ENCODE peak calls at places on chromosome 22, in six cellular contexts. H is A549, W is suprapubic skin, Y is Caco-2, C is pancreas, Z is ovary. E is an unnamed sample. For H3K9me3, the result is how much of the 10 kb centered on the place peaks cover.

GRCh38 chr22:22986640-22987039 is 83.7 kb upstream of the GNAZ start:
- DNase-seq in H (no peak), C (no peak), Z (no peak), Y (no peak), W (no peak), E (no peak)

GRCh38 chr22:50403701-50404101 is 60.6 kb downstream of the PPP6R2 start:
- DNase-seq in Z (peak), Y (no peak), W (no peak), H (no peak), C (peak), E (no peak)

GRCh38 chr22:25650834-25651233 is 86.4 kb downstream of the GRK3 start:
- DNase-seq in Z (no peak), C (no peak), H (no peak), Y (no peak), W (no peak), E (no peak)

GRCh38 chr22:34414467-34415440 is 494.5 kb upstream of the LARGE1 start:
- DNase-seq in C (peak), Y (peak), H (peak), Z (no peak), W (no peak), E (no peak)

GRCh38 chr22:18000441-18001039 is 23.8 kb downstream of the MICAL3 start:
- DNase-seq in C (peak), Y (peak), W (no peak), Z (peak), H (peak), E (no peak)

GRCh38 chr22:11627436-11627797 is 3900.6 kb upstream of the OR11H1 start:
- DNase-seq in Z (no peak), Y (no peak), W (peak), C (no peak), H (no peak), E (no peak)

GRCh38 chr22:39287076-39287743 is 32.2 kb downstream of the RPL3 start:
- DNase-seq in Z (no peak), H (no peak), C (no peak), Y (no peak), W (no peak), E (no peak)

GRCh38 chr22:25636323-25636722 is 71.8 kb downstream of the GRK3 start:
- DNase-seq in Z (no peak), Y (no peak), H (no peak), C (no peak), W (no peak), E (no peak)

GRCh38 chr22:31748490-31748889 is 1.4 kb downstream of the PRR14L start:
- DNase-seq in H (no peak), W (no peak), Y (no peak), Z (no peak), C (no peak), E (no peak)

GRCh38 chr22:46580940-46581579 is 39.1 kb upstream of the GRAMD4 start:
- DNase-seq in C (no peak), W (no peak), Y (no peak), H (no peak), Z (no peak), E (no peak)

GRCh38 chr22:37563153-37564081 is 3.1 kb downstream of the CDC42EP1 start:
- DNase-seq in Y (peak), C (peak), Z (peak), W (peak), H (peak), E (peak)

GRCh38 chr22:31846161-31847115 is 92.6 kb downstream of the DEPDC5 start:
- DNase-seq in Z (no peak), H (peak), Y (peak), C (no peak), W (no peak), E (no peak)

GRCh38 chr22:22520667-22521602 is 865 bp upstream of the ZNF280A start:
- DNase-seq in Z (no peak), C (no peak), H (no peak), W (no peak), Y (no peak), E (no peak)

GRCh38 chr22:40182231-40182835 is 4.6 kb downstream of the TNRC6B start:
- DNase-seq in Z (no peak), C (no peak), Y (no peak), W (no peak), H (no peak), E (no peak)

GRCh38 chr22:21760640-21761039 is 25.0 kb upstream of the YPEL1 start:
- DNase-seq in H (no peak), Z (no peak), Y (no peak), C (no peak), W (no peak), E (no peak)

GRCh38 chr22:17114958-17115235 is 6.3 kb downstream of the TMEM121B start:
- DNase-seq in C (no peak), H (no peak), W (no peak), Z (no peak), Y (no peak), E (no peak)

GRCh38 chr22:33902073-33902472 is 18.2 kb downstream of the LARGE1 start:
- DNase-seq in C (no peak), Z (no peak), Y (no peak), W (no peak), H (no peak), E (no peak)

GRCh38 chr22:36809351-36809750 is 7.5 kb downstream of the PVALB start:
- DNase-seq in H (no peak), Y (no peak), C (no peak), Z (no peak), W (no peak), E (no peak)

GRCh38 chr22:37077802-37078448 is 26.4 kb downstream of the KCTD17 start:
- DNase-seq in Z (no peak), H (peak), C (peak), Y (peak), W (no peak), E (no peak)

GRCh38 chr22:22397875-22398524 is 110.5 kb downstream of the ZNF280B start:
- DNase-seq in Z (no peak), H (no peak), Y (no peak), W (no peak), C (no peak), E (no peak)

GRCh38 chr22:45872659-45873263 is 104.2 kb downstream of the WNT7B start:
- DNase-seq in C (no peak), Y (no peak), Z (no peak), W (no peak), H (no peak), E (no peak)

GRCh38 chr22:27671413-27671721 is 130.2 kb downstream of the MN1 start:
- DNase-seq in Y (no peak), H (no peak), C (no peak), W (no peak), Z (no peak), E (no peak)

GRCh38 chr22:31800065-31800464 is 46.2 kb downstream of the DEPDC5 start:
- DNase-seq in Z (no peak), H (peak), C (no peak), W (no peak), Y (peak), E (no peak)

GRCh38 chr22:31614781-31615480 is 47.1 kb downstream of the PISD start:
- DNase-seq in Y (no peak), H (no peak), Z (no peak), W (no peak), C (no peak), E (no peak)

GRCh38 chr22:22937894-22938480 is 50.4 kb downstream of the IGLL5 start:
- DNase-seq in W (no peak), H (no peak), Y (no peak), C (no peak), Z (no peak), E (no peak)

GRCh38 chr22:50568626-50569025 is 5.9 kb upstream of the SYCE3 start:
- DNase-seq in W (no peak), C (peak), Z (no peak), H (no peak), Y (peak), E (no peak)

GRCh38 chr22:44892243-44892642 is 117.6 kb downstream of the PHF21B start:
- DNase-seq in H (no peak), Y (no peak), C (no peak), W (peak), Z (no peak), E (no peak)

GRCh38 chr22:45208993-45209838 is 31.5 kb downstream of the KIAA0930 start:
- DNase-seq in C (no peak), H (peak), W (no peak), Z (no peak), Y (peak), E (peak)

GRCh38 chr22:23069502-23070357 is 589 bp upstream of the GNAZ start:
- DNase-seq in H (peak), Z (peak), W (peak), Y (peak), C (peak), E (peak)

GRCh38 chr22:39669432-39669831 is 98.9 kb downstream of the CACNA1I start:
- DNase-seq in H (no peak), Y (no peak), Z (no peak), C (no peak), W (no peak), E (no peak)

GRCh38 chr22:35205956-35206355 is 51.3 kb upstream of the HMGXB4 start:
- DNase-seq in Z (no peak), H (no peak), C (no peak), W (no peak), Y (no peak), E (no peak)

GRCh38 chr22:16601437-16602223 is 9.0 kb upstream of the CCT8L2 start:
- DNase-seq in H (no peak), Y (no peak), C (no peak), Z (peak), W (no peak), E (no peak)

GRCh38 chr22:50520826-50521453 is 4.5 kb downstream of the SCO2 start:
- DNase-seq in C (no peak), Z (no peak), W (no peak), H (no peak), Y (no peak), E (no peak)

GRCh38 chr22:33519140-33519973 is 400.9 kb downstream of the LARGE1 start:
- DNase-seq in C (no peak), Y (peak), W (no peak), Z (peak), H (peak), E (no peak)

GRCh38 chr22:44261861-44262595 is 50.7 kb downstream of the SHISAL1 start:
- DNase-seq in Y (no peak), C (no peak), W (peak), H (no peak), Z (peak), E (no peak)

GRCh38 chr22:36073476-36073875 is 44.9 kb upstream of the RBFOX2 start:
- DNase-seq in W (no peak), Z (no peak), H (no peak), Y (no peak), C (no peak), E (no peak)

GRCh38 chr22:33923660-33924246 is 3.5 kb upstream of the LARGE1 start:
- DNase-seq in Y (peak), W (no peak), H (peak), Z (peak), C (peak), E (peak)

GRCh38 chr22:35894937-35895708 is 133.5 kb downstream of the RBFOX2 start:
- DNase-seq in W (no peak), Z (peak), H (peak), Y (peak), C (no peak), E (peak)

DNA sequence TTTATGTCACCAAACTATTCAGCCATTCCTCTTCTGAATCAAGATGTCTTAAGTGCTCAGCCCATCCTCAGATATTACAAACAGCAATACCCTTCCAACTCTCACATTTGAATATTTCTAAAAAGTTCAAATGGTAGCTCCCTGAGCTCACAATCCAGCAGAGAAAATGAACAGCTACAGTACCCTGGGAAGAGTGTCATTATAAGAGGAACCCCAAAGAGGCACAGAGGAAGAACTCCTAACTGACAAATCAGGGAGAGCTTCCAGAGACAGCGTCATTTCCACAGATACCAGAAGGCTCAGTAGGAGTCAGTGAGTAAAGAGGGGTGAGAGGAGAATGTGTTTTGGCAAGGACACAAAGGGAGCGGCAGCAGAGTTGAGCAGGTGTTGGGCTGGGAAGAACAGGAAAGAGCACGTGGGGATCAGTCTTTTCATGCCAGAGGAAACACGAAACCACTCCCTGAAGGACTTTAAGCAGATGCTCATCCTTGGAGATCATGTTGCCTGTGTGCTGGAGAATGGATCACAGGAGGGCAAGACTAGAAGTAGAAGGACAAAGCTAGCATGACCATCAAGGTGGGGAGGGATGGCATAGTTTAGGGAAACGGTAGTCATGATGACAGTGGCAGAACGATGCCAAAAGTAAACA is 4.3 kb downstream of the CLTCL1 start:
- DNase-seq in H (peak), Y (no peak), W (no peak), Z (no peak), C (no peak), E (no peak)
- H3K4me3 ChIP-seq in H (peak), Y (no peak), W (no peak), Z (no peak), C (no peak), E (no peak)

GRCh38 chr22:42873361-42873760 is 16.3 kb upstream of the ARFGAP3 start:
- DNase-seq in Y (no peak), Z (no peak), W (no peak), H (no peak), C (no peak), E (no peak)
- H3K9me3 ChIP-seq in Y (under half), Z (under half), W (under half), H (under half), C (under half), E (under half)

DNA sequence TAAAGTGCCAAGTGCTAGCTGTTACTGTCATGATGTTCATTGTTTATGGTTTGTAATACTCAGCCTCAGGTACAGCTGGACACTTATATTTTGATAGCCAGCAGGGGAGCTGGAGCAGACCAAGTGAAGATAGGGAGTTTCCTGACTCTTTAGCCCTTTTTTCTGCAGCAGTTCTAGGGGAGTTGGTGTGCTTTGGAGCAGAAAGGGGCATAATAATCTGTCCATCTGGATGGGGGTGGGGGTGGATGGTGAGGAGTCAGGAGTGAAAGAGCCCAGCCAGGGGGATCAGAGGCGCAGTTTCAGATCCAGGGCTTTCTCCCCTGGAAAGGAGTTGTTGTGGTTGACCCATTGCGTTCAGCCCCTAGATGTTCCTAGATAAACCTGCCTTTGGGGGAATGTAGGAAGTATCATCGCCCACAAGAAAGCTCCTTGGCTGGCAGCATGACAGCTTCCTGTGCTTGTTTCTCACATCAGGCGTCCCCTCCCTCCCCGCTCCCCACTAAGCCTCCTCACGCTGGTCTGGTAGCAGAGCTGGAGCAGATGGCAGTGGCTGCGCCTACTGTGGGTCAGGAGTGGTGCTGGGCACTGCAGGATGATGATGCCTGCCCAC is 41.9 kb downstream of the MED15 start:
- DNase-seq in Y (no peak), C (no peak), H (no peak), Z (peak), W (no peak), E (no peak)
- H3K4me3 ChIP-seq in Y (no peak), C (no peak), H (no peak), Z (no peak), W (no peak), E (no peak)

GRCh38 chr22:24208012-24208749 is 26.9 kb downstream of the SUSD2 start:
- DNase-seq in W (no peak), C (peak), Z (peak), H (peak), Y (peak), E (peak)
- H3K9me3 ChIP-seq in W (under half), C (under half), Z (under half), H (under half), Y (under half), E (under half)

DNA sequence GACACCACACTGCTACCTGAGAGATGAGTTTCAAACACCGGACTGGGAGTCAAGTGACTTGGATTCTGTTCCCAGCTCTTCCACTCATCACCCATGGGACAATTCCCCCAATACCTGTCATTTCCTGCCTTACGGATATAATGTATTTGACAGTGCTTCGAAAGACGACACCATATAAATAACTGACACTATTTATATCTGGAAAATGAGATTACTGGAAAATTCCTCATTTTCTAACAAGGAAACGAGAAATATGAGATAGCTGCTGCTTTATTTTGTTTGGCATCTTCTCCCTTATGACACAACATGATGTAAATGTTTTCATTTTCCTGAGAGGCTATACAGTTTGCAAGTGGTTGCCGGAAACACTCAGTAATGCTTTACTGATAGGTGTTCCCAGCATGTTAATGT is 8.6 kb downstream of the HSCB start:
- DNase-seq in C (no peak), Z (no peak), H (no peak), W (no peak), Y (no peak), E (no peak)
- H3K4me3 ChIP-seq in C (no peak), Z (no peak), H (no peak), W (no peak), Y (no peak), E (no peak)

GRCh38 chr22:49358041-49358440 is 469.6 kb downstream of the BRD1 start:
- DNase-seq in Z (no peak), H (no peak), W (peak), C (no peak), Y (no peak), E (no peak)
- H3K9me3 ChIP-seq in Z (under half), H (under half), W (under half), C (under half), Y (under half), E (under half)

GRCh38 chr22:29664731-29665130 is 55.1 kb upstream of the CABP7 start:
- DNase-seq in W (no peak), H (no peak), Y (no peak), C (no peak), Z (no peak), E (no peak)
- H3K4me3 ChIP-seq in W (no peak), H (no peak), Y (no peak), C (no peak), Z (no peak), E (no peak)

GRCh38 chr22:48081281-48081680 is 1318.8 kb downstream of the TBC1D22A start:
- DNase-seq in W (no peak), H (no peak), Z (no peak), Y (no peak), C (no peak), E (no peak)
- H3K9me3 ChIP-seq in W (under half), H (under half), Z (under half), Y (under half), C (under half), E (under half)

DNA sequence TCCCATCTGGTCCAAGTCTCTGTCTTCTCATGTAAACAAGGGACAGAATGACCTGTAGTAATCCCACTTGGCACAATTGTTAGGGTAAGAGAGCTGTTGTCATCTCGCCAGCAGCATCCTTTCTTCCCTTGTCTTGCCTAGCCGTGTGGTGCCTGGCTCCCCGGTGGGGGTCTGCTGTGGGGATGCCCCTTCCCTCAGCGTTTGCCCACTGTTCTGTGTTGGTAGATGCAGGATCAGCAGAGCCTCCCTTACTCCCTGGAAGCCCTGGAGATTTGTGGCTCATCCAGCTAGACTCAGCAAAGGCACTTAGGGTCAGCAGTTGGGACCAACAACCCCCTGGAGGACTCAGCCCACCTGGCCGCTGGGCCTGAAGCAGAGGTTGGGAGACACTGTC is 13.0 kb downstream of the ACO2 start:
- DNase-seq in C (no peak), H (no peak), W (no peak), Y (no peak), Z (no peak), E (no peak)
- H3K4me3 ChIP-seq in C (no peak), H (no peak), W (no peak), Y (no peak), Z (no peak), E (no peak)

E was measured in thoracic aorta.